ENCODE peak calls at places on chromosomes 4 and X, in four cellular contexts. X, E, C and V are unnamed samples.

GRCh38 chr4:133081246-133081645 is 67.8 kb upstream of the PCDH10 start:
- DNase-seq in X (no peak), E (no peak), C (no peak), V (no peak)

GRCh38 chrX:137567474-137568232 is 1.7 kb downstream of the ZIC3 start:
- DNase-seq in C (peak; percentile 52), X (no peak), E (no peak), V (no peak)

GRCh38 chr4:140149851-140150635 is 3.9 kb downstream of the MAML3 start:
- DNase-seq in C (no peak), E (peak; percentile 58), X (no peak), V (peak; percentile 38)

GRCh38 chr4:4216668-4217067 is 10.1 kb downstream of the OTOP1 start:
- DNase-seq in X (no peak), E (no peak), C (no peak), V (no peak)

GRCh38 chr4:96729641-96730040 is 889.7 kb downstream of the PDHA2 start:
- DNase-seq in X (no peak), C (no peak), E (no peak), V (no peak)

GRCh38 chrX:39759526-39760224 is 338.1 kb downstream of the BCOR start:
- DNase-seq in X (no peak), E (no peak), C (no peak), V (no peak)

GRCh38 chr4:64079316-64079715 is 329.9 kb downstream of the TECRL start:
- DNase-seq in C (no peak), E (no peak), X (no peak), V (no peak)

GRCh38 chrX:55488559-55489314 is 911 bp downstream of the USP51 start:
- DNase-seq in C (peak; percentile 43), X (no peak), E (peak; percentile 52), V (peak; percentile 53)

GRCh38 chrX:24494544-24495113 is 29.5 kb downstream of the PDK3 start:
- DNase-seq in C (peak; percentile 82), X (peak; percentile 30), E (no peak), V (no peak)

GRCh38 chr4:88059781-88060180 is 52.3 kb downstream of the PKD2 start:
- DNase-seq in E (no peak), X (no peak), C (no peak), V (no peak)

GRCh38 chr4:61657016-61657415 is 456.9 kb downstream of the ADGRL3 start:
- DNase-seq in E (no peak), X (no peak), C (no peak), V (no peak)

GRCh38 chr4:153560918-153561317 is 94.8 kb downstream of the TMEM131L start:
- DNase-seq in C (no peak), E (no peak), X (no peak), V (no peak)

GRCh38 chr4:139014391-139015268 is 951 bp upstream of the NOCT start:
- DNase-seq in X (peak; percentile 84), E (no peak), C (peak; percentile 29), V (no peak)

GRCh38 chr4:25913056-25913850 is 767 bp upstream of the SMIM20 start:
- DNase-seq in X (no peak), E (no peak), C (peak; percentile 13), V (peak; percentile 27)

GRCh38 chrX:68880846-68881513 is 52.2 kb downstream of the EFNB1 start:
- DNase-seq in X (no peak), E (no peak), C (no peak), V (no peak)

GRCh38 chr4:105765690-105766407 is 57.3 kb downstream of the GSTCD start:
- DNase-seq in E (no peak), C (no peak), X (peak; percentile 57), V (no peak)

GRCh38 chrX:42797646-42798045 is 19.7 kb upstream of the PPP1R2C start:
- DNase-seq in X (no peak), C (no peak), E (no peak), V (no peak)

GRCh38 chr4:39978904-39979303 is 1.2 kb upstream of the PDS5A start:
- DNase-seq in C (no peak), X (no peak), E (no peak), V (no peak)

GRCh38 chr4:14465498-14465897 is 536.8 kb upstream of the CPEB2 start:
- DNase-seq in X (no peak), C (no peak), E (no peak), V (no peak)

GRCh38 chr4:118265312-118266144 is 87.3 kb downstream of the PRSS12 start:
- DNase-seq in C (no peak), X (no peak), E (no peak), V (peak; percentile 16)

GRCh38 chr4:133151301-133151680 is 2.2 kb downstream of the PCDH10 start:
- DNase-seq in X (no peak), E (no peak), C (no peak), V (no peak)

GRCh38 chr4:177448850-177449249 is 6.6 kb upstream of the AGA start:
- DNase-seq in X (peak; percentile 24), E (no peak), C (no peak), V (no peak)

GRCh38 chr4:145285928-145286327 is 105.5 kb upstream of the OTUD4 start:
- DNase-seq in E (no peak), C (no peak), X (no peak), V (no peak)

GRCh38 chr4:151294833-151295496 is 18.0 kb downstream of the PRSS48 start:
- DNase-seq in C (no peak), X (no peak), E (no peak), V (no peak)

GRCh38 chr4:605702-606425 is 19.5 kb upstream of the PDE6B start:
- DNase-seq in X (no peak), E (no peak), C (no peak), V (no peak)
- H3K9me3 ChIP-seq in X (peaks cover 16% of the 10 kb centered on the region), E (no peaks in the 10 kb centered on the region), C (no peaks in the 10 kb centered on the region), V (no peaks in the 10 kb centered on the region)

DNA sequence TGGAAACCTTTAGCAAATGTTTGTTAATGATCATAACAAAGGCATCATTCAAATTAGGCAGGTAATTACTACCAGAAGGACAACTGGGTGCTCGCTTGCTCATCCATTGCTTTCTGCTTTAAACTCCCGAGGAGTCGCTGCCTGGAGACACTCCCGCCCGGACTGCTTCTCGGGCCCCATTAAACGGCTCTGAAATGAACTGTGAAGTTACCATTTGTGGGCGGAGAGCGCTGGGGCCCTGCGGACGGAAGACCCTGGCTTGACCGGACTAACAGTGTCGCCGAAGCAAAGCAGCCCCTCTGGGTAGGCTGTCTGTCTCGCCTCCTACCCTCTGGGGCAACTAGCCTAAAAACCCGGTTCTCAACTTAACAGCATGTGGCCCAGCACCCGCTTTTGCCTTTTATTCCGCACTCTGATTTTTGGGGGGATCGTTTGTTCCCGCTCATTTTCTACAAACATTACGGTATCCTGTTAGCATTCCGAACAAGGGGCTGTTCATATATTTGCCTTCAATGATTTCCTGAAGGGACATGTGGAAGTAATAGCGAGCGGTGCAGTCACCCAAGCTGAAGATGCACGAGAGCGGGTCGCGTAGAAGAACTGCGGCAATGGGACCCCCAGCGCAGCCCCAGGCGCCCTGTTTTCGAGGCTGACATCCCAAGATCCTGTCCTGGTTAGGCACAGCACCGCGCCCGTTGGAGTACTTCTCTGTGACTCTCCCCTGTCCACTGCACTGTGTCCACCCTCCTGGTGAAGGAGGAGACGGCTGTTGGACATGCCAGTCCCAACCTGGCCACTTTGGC is 1.6 kb upstream of the PDGFRA start:
- DNase-seq in C (peak; percentile 68), X (no peak), E (no peak), V (no peak)
- H3K9me3 ChIP-seq in C (peaks cover 5% of the 10 kb centered on the region), X (peaks cover 12% of the 10 kb centered on the region), E (no peaks in the 10 kb centered on the region), V (no peaks in the 10 kb centered on the region)

GRCh38 chr4:71855944-71856343 is 72.1 kb upstream of the GC start:
- DNase-seq in X (no peak), C (no peak), E (no peak), V (no peak)
- H3K9me3 ChIP-seq in X (peaks cover 4% of the 10 kb centered on the region), C (peaks cover 3% of the 10 kb centered on the region), E (no peaks in the 10 kb centered on the region), V (no peaks in the 10 kb centered on the region)

GRCh38 chr4:16684083-16684482 is 214.4 kb downstream of the LDB2 start:
- DNase-seq in C (no peak), X (no peak), E (no peak), V (no peak)

GRCh38 chr4:16687845-16688244 is 210.6 kb downstream of the LDB2 start:
- DNase-seq in E (no peak), C (no peak), X (no peak), V (no peak)

GRCh38 chr4:16686195-16686594 is 212.2 kb downstream of the LDB2 start:
- DNase-seq in X (peak; percentile 86), C (no peak), E (no peak), V (no peak)

GRCh38 chr4:16687011-16687410 is 211.4 kb downstream of the LDB2 start:
- DNase-seq in E (no peak), C (no peak), X (no peak), V (no peak)

GRCh38 chr4:16685536-16685935 is 212.9 kb downstream of the LDB2 start:
- DNase-seq in X (no peak), C (no peak), E (no peak), V (no peak)
- H3K9me3 ChIP-seq in X (no peaks in the 10 kb centered on the region), C (no peaks in the 10 kb centered on the region), E (no peaks in the 10 kb centered on the region), V (no peaks in the 10 kb centered on the region)

GRCh38 chr4:109611045-109611616 is 51.1 kb downstream of the MCUB start:
- DNase-seq in X (no peak), E (no peak), C (no peak), V (no peak)

GRCh38 chr4:109607976-109608375 is 47.9 kb downstream of the MCUB start:
- DNase-seq in X (no peak), E (no peak), C (no peak), V (no peak)

GRCh38 chr4:109614015-109614414 is 54.0 kb downstream of the MCUB start:
- DNase-seq in C (no peak), X (no peak), E (no peak), V (no peak)

GRCh38 chr4:109614466-109614865 is 54.4 kb downstream of the MCUB start:
- DNase-seq in X (no peak), C (no peak), E (no peak), V (no peak)

DNA sequence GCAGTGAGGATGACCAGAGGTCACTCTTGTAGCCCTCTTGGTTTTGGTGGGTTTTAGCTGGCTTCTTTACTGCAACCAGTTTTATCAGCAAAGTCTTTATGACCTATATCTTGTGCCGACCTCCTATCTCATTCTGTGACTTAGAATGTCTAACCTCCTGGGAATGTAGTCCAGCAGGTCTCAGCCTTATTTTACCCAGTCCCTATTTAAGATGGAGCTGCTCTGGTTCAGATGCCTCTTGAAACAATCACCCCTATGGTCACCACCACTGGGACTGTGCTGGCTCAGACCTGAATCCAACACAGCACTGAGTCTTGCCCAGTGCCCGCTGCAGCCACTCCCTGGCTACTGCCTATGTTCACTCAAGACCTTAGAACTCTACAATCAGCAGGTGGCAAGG is 49.4 kb downstream of the MCUB start:
- DNase-seq in X (no peak), C (no peak), E (no peak), V (no peak)
- H3K9me3 ChIP-seq in X (no peaks in the 10 kb centered on the region), C (peaks cover 11% of the 10 kb centered on the region), E (no peaks in the 10 kb centered on the region), V (peaks cover 4% of the 10 kb centered on the region)

DNA sequence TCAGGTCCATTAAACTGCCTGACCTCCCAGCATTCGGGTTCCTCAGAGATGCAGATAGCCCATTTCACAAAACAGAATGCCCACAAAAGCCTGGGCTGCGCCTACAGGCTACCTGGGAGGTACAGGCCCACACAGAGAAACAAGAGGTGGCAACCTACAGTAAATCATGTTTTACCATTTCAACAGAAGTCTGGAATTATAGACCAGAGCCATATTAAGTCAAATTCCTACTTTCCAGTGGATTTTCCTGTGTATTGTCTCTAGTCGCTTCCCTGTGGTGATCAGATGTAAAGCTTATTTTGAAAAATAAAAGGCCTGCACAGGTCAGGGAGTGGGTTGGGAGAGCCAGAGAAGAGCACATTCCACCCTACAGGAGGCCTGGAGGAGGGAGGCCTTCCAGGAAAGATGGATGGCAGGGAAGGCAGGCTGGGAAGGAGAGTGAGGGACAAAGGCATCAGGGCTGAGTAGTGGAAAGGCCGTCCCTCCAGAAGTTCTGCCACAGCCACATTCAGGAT is 19.1 kb upstream of the USO1 start:
- DNase-seq in E (no peak), X (no peak), C (peak; percentile 69), V (no peak)
- H3K9me3 ChIP-seq in E (no peaks in the 10 kb centered on the region), X (no peaks in the 10 kb centered on the region), C (no peaks in the 10 kb centered on the region), V (no peaks in the 10 kb centered on the region)